ENCODE peak calls at places on chromosomes 5 and 9, in four cellular contexts. P, C, V and F are unnamed samples.

GRCh38 chr5:160030631-160031377 is 21.9 kb downstream of the TTC1 start:
- DNase-seq in P (no peak), C (peak; percentile 70), V (no peak), F (no peak)

GRCh38 chr9:107749787-107750444 is 260.3 kb upstream of the KLF4 start:
- DNase-seq in P (no peak), C (peak; percentile 94), V (peak; percentile 77), F (peak; percentile 95)

GRCh38 chr5:17238521-17239041 is 21.1 kb downstream of the BASP1 start:
- DNase-seq in P (no peak), C (peak; percentile 85), V (no peak), F (peak; percentile 64)

GRCh38 chr5:103617090-103617489 is 54.5 kb upstream of the NUDT12 start:
- DNase-seq in P (no peak), C (no peak), V (no peak), F (no peak)

GRCh38 chr5:41929035-41929434 is 4.0 kb downstream of the FBXO4 start:
- DNase-seq in P (no peak), C (no peak), V (no peak), F (no peak)

GRCh38 chr9:20744046-20744630 is 60.1 kb downstream of the FOCAD start:
- DNase-seq in P (no peak), C (no peak), V (no peak), F (no peak)

GRCh38 chr5:56447232-56447631 is 214.1 kb upstream of the ANKRD55 start:
- DNase-seq in P (no peak), C (no peak), V (no peak), F (no peak)

GRCh38 chr5:6193315-6193714 is 185.0 kb downstream of the MED10 start:
- DNase-seq in P (no peak), C (no peak), V (no peak), F (no peak)

GRCh38 chr5:116766470-116766947 is 191.9 kb upstream of the SEMA6A start:
- DNase-seq in P (peak; percentile 9), C (peak; percentile 95), V (peak; percentile 58), F (peak; percentile 57)

GRCh38 chr5:59760798-59761348 is 132.7 kb downstream of the PDE4D start:
- DNase-seq in P (peak; percentile 59), C (peak; percentile 75), V (no peak), F (peak; percentile 81)

GRCh38 chr5:68685861-68686260 is 408.0 kb upstream of the SLC30A5 start:
- DNase-seq in P (no peak), C (no peak), V (no peak), F (no peak)

GRCh38 chr9:89877051-89878002 is 272.5 kb downstream of the GADD45G start:
- DNase-seq in P (no peak), C (no peak), V (peak; percentile 30), F (no peak)

GRCh38 chr9:35091536-35091935 is 4.9 kb downstream of the PIGO start:
- DNase-seq in P (no peak), C (no peak), V (no peak), F (no peak)

GRCh38 chr9:75086443-75087278 is 1.3 kb downstream of the NMRK1 start:
- DNase-seq in P (peak; percentile 48), C (no peak), V (no peak), F (no peak)

GRCh38 chr5:6868170-6868569 is 154.9 kb downstream of the TENT4A start:
- DNase-seq in P (no peak), C (no peak), V (no peak), F (no peak)

GRCh38 chr5:176873541-176874172 is 25.5 kb downstream of the HK3 start:
- DNase-seq in P (no peak), C (no peak), V (no peak), F (no peak)

GRCh38 chr9:8718121-8718725 is 918.6 kb upstream of the DMAC1 start:
- DNase-seq in P (no peak), C (peak; percentile 87), V (no peak), F (no peak)

GRCh38 chr9:104068546-104068945 is 25.6 kb upstream of the SMC2 start:
- DNase-seq in P (no peak), C (peak; percentile 7), V (no peak), F (peak; percentile 35)

GRCh38 chr9:5455181-5455580 is 4.8 kb downstream of the CD274 start:
- DNase-seq in P (no peak), C (peak; percentile 89), V (no peak), F (peak; percentile 87)

GRCh38 chr5:110925398-110925797 is 146.1 kb upstream of the TSLP start:
- DNase-seq in P (no peak), C (peak; percentile 52), V (no peak), F (no peak)

GRCh38 chr9:4923580-4924544 is 61.2 kb upstream of the JAK2 start:
- DNase-seq in P (peak; percentile 30), C (peak; percentile 19), V (no peak), F (peak; percentile 62)

GRCh38 chr5:15021286-15022046 is 149.9 kb upstream of the ANKH start:
- DNase-seq in P (no peak), C (peak; percentile 91), V (no peak), F (peak; percentile 81)

GRCh38 chr5:42648036-42648435 is 108.6 kb upstream of the CCDC152 start:
- DNase-seq in P (no peak), C (no peak), V (no peak), F (no peak)

GRCh38 chr9:126377521-126377920 is 50.9 kb downstream of the MVB12B start:
- DNase-seq in P (no peak), C (no peak), V (no peak), F (no peak)